ENCODE peak calls at places on chromosomes 12 and 14, in four cellular contexts. H is H1, Y is K562, R is HepG2. P is an unnamed sample.

GRCh38 chr12:105492591-105492990 is 162.1 kb downstream of the C12orf75 start:
- DNase-seq in H (no peak), Y (no peak), R (no peak), P (no peak)

GRCh38 chr14:91310620-91311283 is 66.2 kb upstream of the GPR68 start:
- DNase-seq in R (no peak), Y (no peak), H (no peak), P (no peak)

GRCh38 chr14:38143651-38144505 is 63.8 kb upstream of the SSTR1 start:
- DNase-seq in R (no peak), H (no peak), Y (no peak), P (no peak)

GRCh38 chr12:106416273-106416672 is 58.7 kb downstream of the POLR3B start:
- DNase-seq in R (no peak), H (no peak), Y (no peak), P (no peak)

GRCh38 chr12:104496336-104496735 is 39.6 kb downstream of the CHST11 start:
- DNase-seq in H (no peak), Y (no peak), R (no peak), P (no peak)

GRCh38 chr12:57895337-57896138 is 45.8 kb upstream of the ATP23 start:
- DNase-seq in H (no peak), R (no peak), Y (no peak), P (no peak)

GRCh38 chr12:256958-257357 is 5.7 kb downstream of the SLC6A13 start:
- DNase-seq in Y (peak; percentile 14), R (no peak), H (peak; percentile 22), P (no peak)

GRCh38 chr12:50985322-50985721 is 33.0 kb downstream of the HIGD1C start:
- DNase-seq in R (peak; percentile 25), Y (no peak), H (no peak), P (no peak)

GRCh38 chr12:62436164-62436503 is 30.5 kb upstream of the MON2 start:
- DNase-seq in H (no peak), R (no peak), Y (no peak), P (no peak)

GRCh38 chr12:58171914-58172313 is 230.5 kb downstream of the ATP23 start:
- DNase-seq in Y (no peak), H (no peak), R (no peak), P (no peak)

GRCh38 chr12:96187675-96188355 is 6.4 kb upstream of the ELK3 start:
- DNase-seq in R (no peak), H (no peak), Y (no peak), P (no peak)

GRCh38 chr12:20508962-20509361 is 140.6 kb downstream of the PDE3A start:
- DNase-seq in H (no peak), R (no peak), Y (no peak), P (no peak)

GRCh38 chr12:77796775-77797174 is 33.9 kb upstream of the NAV3 start:
- DNase-seq in R (no peak), Y (no peak), H (no peak), P (no peak)

GRCh38 chr14:52112336-52113018 is 43.6 kb upstream of the NID2 start:
- DNase-seq in H (no peak), R (no peak), Y (no peak), P (no peak)

GRCh38 chr14:77856930-77857329 is 57.0 kb downstream of the ADCK1 start:
- DNase-seq in R (no peak), H (no peak), Y (no peak), P (no peak)

GRCh38 chr12:1213205-1213604 is 222.2 kb downstream of the ERC1 start:
- DNase-seq in R (no peak), Y (no peak), H (no peak), P (no peak)

GRCh38 chr12:12542964-12543363 is 19.7 kb downstream of the DUSP16 start:
- DNase-seq in R (no peak), H (no peak), Y (no peak), P (no peak)

GRCh38 chr14:100158566-100159106 is 809 bp downstream of the DEGS2 start:
- DNase-seq in R (no peak), Y (no peak), H (no peak), P (no peak)

GRCh38 chr14:36479344-36479743 is 40.7 kb downstream of the NKX2-1 start:
- DNase-seq in Y (no peak), H (no peak), R (no peak), P (no peak)

GRCh38 chr12:128852026-128852725 is 1.1 kb upstream of the GLT1D1 start:
- DNase-seq in R (no peak), Y (no peak), H (no peak), P (no peak)

GRCh38 chr14:58731465-58732330 is 93.9 kb downstream of the DACT1 start:
- DNase-seq in H (no peak), Y (no peak), R (no peak), P (no peak)

GRCh38 chr12:18907154-18907553 is 169.2 kb downstream of the CAPZA3 start:
- DNase-seq in Y (no peak), R (no peak), H (no peak), P (no peak)

GRCh38 chr14:75570797-75571196 is 7.6 kb upstream of the FLVCR2 start:
- DNase-seq in H (no peak), R (no peak), Y (no peak), P (no peak)

GRCh38 chr12:59365133-59365532 is 230.7 kb upstream of the SLC16A7 start:
- DNase-seq in Y (no peak), R (no peak), H (no peak), P (no peak)

GRCh38 chr12:28057856-28058615 is 85.5 kb upstream of the PTHLH start:
- DNase-seq in R (no peak), H (no peak), Y (no peak), P (peak; percentile 17)

GRCh38 chr12:131211279-131211938 is 257.7 kb downstream of the ADGRD1 start:
- DNase-seq in H (no peak), Y (peak; percentile 3), R (no peak), P (no peak)

GRCh38 chr12:69262264-69262974 is 23.1 kb downstream of the CPSF6 start:
- DNase-seq in H (no peak), Y (no peak), R (no peak), P (no peak)

GRCh38 chr12:45302621-45303020 is 86.7 kb downstream of the ANO6 start:
- DNase-seq in H (no peak), R (no peak), Y (no peak), P (no peak)

GRCh38 chr12:65911321-65911720 is 87.0 kb downstream of the HMGA2 start:
- DNase-seq in H (no peak), R (no peak), Y (no peak), P (no peak)

GRCh38 chr14:106843951-106844483 is 1317.6 kb downstream of the TMEM121 start:
- DNase-seq in Y (no peak), R (no peak), H (no peak), P (no peak)

GRCh38 chr12:94057262-94058151 is 90.9 kb upstream of the PLXNC1 start:
- DNase-seq in Y (no peak), R (peak; percentile 86), H (no peak), P (no peak)
- TF ChIP-seq CBX5 in Y (no peak), R (no peak), H (no peak), P (no peak)

GRCh38 chr12:6280053-6280469 is 30.4 kb upstream of the PLEKHG6 start:
- DNase-seq in Y (no peak), H (no peak), R (peak; percentile 93), P (no peak)
- TF ChIP-seq CBX5 in Y (no peak), H (no peak), R (no peak), P (no peak)

GRCh38 chr14:72678360-72678759 is 215.5 kb downstream of the DPF3 start:
- DNase-seq in R (no peak), H (no peak), Y (no peak), P (no peak)

GRCh38 chr14:72680853-72681640 is 212.9 kb downstream of the DPF3 start:
- DNase-seq in R (no peak), H (no peak), Y (no peak), P (no peak)

GRCh38 chr14:72679106-72679505 is 214.8 kb downstream of the DPF3 start:
- DNase-seq in H (no peak), Y (no peak), R (no peak), P (no peak)

GRCh38 chr14:72677664-72678063 is 216.2 kb downstream of the DPF3 start:
- DNase-seq in R (no peak), Y (no peak), H (no peak), P (no peak)

GRCh38 chr14:72679591-72680151 is 214.2 kb downstream of the DPF3 start:
- DNase-seq in Y (no peak), R (no peak), H (no peak), P (no peak)
- TF ChIP-seq CBX5 in Y (no peak), R (no peak), H (no peak), P (no peak)

DNA sequence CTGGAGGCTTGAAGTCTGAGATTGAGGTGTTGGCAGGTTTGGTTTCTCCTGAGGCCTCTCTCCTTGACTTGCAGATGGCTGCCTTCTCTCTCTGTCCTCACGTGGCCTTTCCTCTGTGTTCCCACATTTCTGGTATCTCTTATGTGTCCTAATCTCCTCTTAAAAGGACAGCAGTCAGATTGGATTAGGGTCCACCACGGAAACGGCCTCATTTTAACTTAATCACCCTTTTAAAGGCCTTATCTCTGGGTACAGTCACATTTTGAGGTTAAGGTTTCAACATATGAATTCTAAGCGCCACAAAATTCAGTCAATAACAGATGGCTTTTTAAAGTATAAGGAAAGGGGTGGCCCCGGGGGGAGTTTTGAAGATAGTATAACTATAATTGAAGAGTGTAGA is 33.5 kb downstream of the UNC79 start:
- DNase-seq in R (no peak), Y (peak; percentile 3), H (no peak), P (no peak)
- TF ChIP-seq CBX5 in R (no peak), Y (no peak), H (no peak), P (no peak)

GRCh38 chr12:64779349-64779974 is 20.3 kb upstream of the GNS start:
- DNase-seq in H (no peak), R (no peak), Y (no peak), P (no peak)
- TF ChIP-seq CBX5 in H (no peak), R (no peak), Y (no peak), P (no peak)

DNA sequence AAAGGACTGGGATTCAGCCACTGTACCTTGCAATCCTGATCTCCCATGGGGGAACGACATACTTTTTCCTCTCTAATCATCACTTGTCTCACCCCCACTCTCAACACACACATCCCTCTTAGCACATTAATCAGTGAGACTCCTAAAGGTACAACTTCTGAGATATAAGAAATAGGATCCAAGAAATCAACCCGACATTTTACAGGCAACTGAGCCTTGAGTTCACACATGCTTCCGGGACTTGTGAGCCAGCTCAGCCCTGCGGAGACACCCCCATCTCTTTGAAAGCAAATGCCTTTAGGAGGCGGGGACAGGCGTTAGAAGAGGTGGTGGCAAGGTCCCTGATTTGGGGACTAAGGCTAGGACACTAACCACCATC is 1.3 kb downstream of the MAP3K9 start:
- DNase-seq in H (no peak), Y (no peak), R (peak; percentile 47), P (no peak)
- TF ChIP-seq CBX5 in H (no peak), Y (no peak), R (no peak), P (no peak)

DNA sequence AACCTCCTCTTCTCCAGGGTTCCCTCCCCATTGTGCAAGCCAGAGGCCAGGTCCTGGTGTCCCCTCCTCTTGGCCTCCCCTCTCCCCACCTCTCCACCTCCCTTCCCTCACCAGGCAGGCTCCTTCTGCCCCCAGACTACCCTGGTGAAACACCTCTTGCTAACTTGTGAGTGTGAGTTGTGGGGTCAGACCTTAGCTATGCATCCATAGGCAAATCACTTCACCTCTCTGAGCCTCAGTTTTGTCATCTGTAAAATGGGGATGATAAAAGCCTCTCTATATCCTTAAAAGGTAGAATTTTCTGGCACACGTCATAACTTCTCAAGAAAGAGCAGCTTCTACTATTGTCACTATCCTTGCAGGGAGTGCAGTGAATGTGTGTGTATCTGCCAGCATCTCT is 7.9 kb upstream of the DIO3 start:
- DNase-seq in Y (no peak), H (no peak), R (no peak), P (no peak)
- TF ChIP-seq CBX5 in Y (no peak), H (no peak), R (no peak), P (no peak)

GRCh38 chr12:95073698-95074520 is 491 bp upstream of the NR2C1 start:
- DNase-seq in Y (no peak), R (no peak), H (no peak), P (no peak)
- TF ChIP-seq CBX5 in Y (no peak), R (peak; percentile 42), H (no peak), P (no peak)

P was measured in GM12878.